ENCODE peak calls at places on chromosomes 4 and X, in eight cellular contexts. One of them, this sample, is unnamed.

GRCh38 chr4:149897784-149898183 is 82.1 kb upstream of the IQCM start:
- DNase-seq in CD8-positive, alpha-beta T cell: no peak
- DNase-seq in fibroblast of mammary gland: peak
- DNase-seq in breast epithelium: no peak
- DNase-seq in cardiac muscle cell: peak
- DNase-seq in left lung: no peak
- DNase-seq in AG04450: no peak
- DNase-seq in lower leg skin: no peak
- DNase-seq in this sample: no peak

GRCh38 chrX:7059214-7059838 is 88.2 kb upstream of the STS start:
- DNase-seq in CD8-positive, alpha-beta T cell: no peak
- DNase-seq in fibroblast of mammary gland: no peak
- DNase-seq in breast epithelium: no peak
- DNase-seq in cardiac muscle cell: no peak
- DNase-seq in left lung: no peak
- DNase-seq in AG04450: no peak
- DNase-seq in lower leg skin: no peak
- DNase-seq in this sample: no peak

GRCh38 chr4:102042843-102043802 is 252.6 kb downstream of the BANK1 start:
- DNase-seq in CD8-positive, alpha-beta T cell: no peak
- DNase-seq in fibroblast of mammary gland: no peak
- DNase-seq in breast epithelium: no peak
- DNase-seq in cardiac muscle cell: no peak
- DNase-seq in left lung: no peak
- DNase-seq in AG04450: no peak
- DNase-seq in lower leg skin: no peak
- DNase-seq in this sample: no peak

GRCh38 chr4:109046549-109047171 is 255.8 kb downstream of the COL25A1 start:
- DNase-seq in CD8-positive, alpha-beta T cell: no peak
- DNase-seq in fibroblast of mammary gland: peak
- DNase-seq in breast epithelium: no peak
- DNase-seq in cardiac muscle cell: no peak
- DNase-seq in left lung: no peak
- DNase-seq in AG04450: peak
- DNase-seq in lower leg skin: no peak
- DNase-seq in this sample: no peak

GRCh38 chr4:3062466-3062865 is 11.9 kb downstream of the HTT-AS start:
- DNase-seq in CD8-positive, alpha-beta T cell: no peak
- DNase-seq in fibroblast of mammary gland: peak
- DNase-seq in breast epithelium: no peak
- DNase-seq in cardiac muscle cell: no peak
- DNase-seq in left lung: no peak
- DNase-seq in AG04450: no peak
- DNase-seq in lower leg skin: peak
- DNase-seq in this sample: no peak

GRCh38 chr4:131430302-131430701 is 1718.8 kb upstream of the PCDH10 start:
- DNase-seq in CD8-positive, alpha-beta T cell: no peak
- DNase-seq in fibroblast of mammary gland: no peak
- DNase-seq in breast epithelium: no peak
- DNase-seq in cardiac muscle cell: no peak
- DNase-seq in left lung: no peak
- DNase-seq in AG04450: no peak
- DNase-seq in lower leg skin: no peak
- DNase-seq in this sample: no peak

GRCh38 chr4:138035781-138036258 is 206.3 kb downstream of the SLC7A11 start:
- DNase-seq in CD8-positive, alpha-beta T cell: no peak
- DNase-seq in fibroblast of mammary gland: peak
- DNase-seq in breast epithelium: no peak
- DNase-seq in cardiac muscle cell: peak
- DNase-seq in left lung: no peak
- DNase-seq in AG04450: no peak
- DNase-seq in lower leg skin: no peak
- DNase-seq in this sample: peak

GRCh38 chr4:3654036-3654807 is 112.0 kb upstream of the ADRA2C start:
- DNase-seq in CD8-positive, alpha-beta T cell: no peak
- DNase-seq in fibroblast of mammary gland: no peak
- DNase-seq in breast epithelium: no peak
- DNase-seq in cardiac muscle cell: no peak
- DNase-seq in left lung: no peak
- DNase-seq in AG04450: no peak
- DNase-seq in lower leg skin: no peak
- DNase-seq in this sample: no peak

GRCh38 chr4:176660561-176660960 is 132.2 kb downstream of the VEGFC start:
- DNase-seq in CD8-positive, alpha-beta T cell: no peak
- DNase-seq in fibroblast of mammary gland: no peak
- DNase-seq in breast epithelium: no peak
- DNase-seq in cardiac muscle cell: no peak
- DNase-seq in left lung: no peak
- DNase-seq in AG04450: no peak
- DNase-seq in lower leg skin: no peak
- DNase-seq in this sample: no peak

GRCh38 chr4:78845469-78845868 is 69.3 kb downstream of the BMP2K start:
- DNase-seq in CD8-positive, alpha-beta T cell: no peak
- DNase-seq in fibroblast of mammary gland: peak
- DNase-seq in breast epithelium: no peak
- DNase-seq in cardiac muscle cell: no peak
- DNase-seq in left lung: no peak
- DNase-seq in AG04450: no peak
- DNase-seq in lower leg skin: no peak
- DNase-seq in this sample: no peak

GRCh38 chr4:7472443-7473013 is 37.8 kb upstream of the PSAPL1 start:
- DNase-seq in CD8-positive, alpha-beta T cell: no peak
- DNase-seq in fibroblast of mammary gland: no peak
- DNase-seq in breast epithelium: no peak
- DNase-seq in cardiac muscle cell: no peak
- DNase-seq in left lung: no peak
- DNase-seq in AG04450: no peak
- DNase-seq in lower leg skin: no peak
- DNase-seq in this sample: no peak

GRCh38 chr4:7475207-7475606 is 40.5 kb upstream of the PSAPL1 start:
- DNase-seq in CD8-positive, alpha-beta T cell: no peak
- DNase-seq in fibroblast of mammary gland: no peak
- DNase-seq in breast epithelium: no peak
- DNase-seq in cardiac muscle cell: no peak
- DNase-seq in left lung: no peak
- DNase-seq in AG04450: no peak
- DNase-seq in lower leg skin: no peak
- DNase-seq in this sample: no peak

GRCh38 chr4:7473096-7473495 is 38.4 kb upstream of the PSAPL1 start:
- DNase-seq in CD8-positive, alpha-beta T cell: no peak
- DNase-seq in fibroblast of mammary gland: no peak
- DNase-seq in breast epithelium: no peak
- DNase-seq in cardiac muscle cell: no peak
- DNase-seq in left lung: no peak
- DNase-seq in AG04450: no peak
- DNase-seq in lower leg skin: no peak
- DNase-seq in this sample: no peak

GRCh38 chr4:7476820-7477219 is 42.1 kb upstream of the PSAPL1 start:
- DNase-seq in CD8-positive, alpha-beta T cell: no peak
- DNase-seq in fibroblast of mammary gland: no peak
- DNase-seq in breast epithelium: no peak
- DNase-seq in cardiac muscle cell: no peak
- DNase-seq in left lung: no peak
- DNase-seq in AG04450: no peak
- DNase-seq in lower leg skin: no peak
- DNase-seq in this sample: no peak

DNA sequence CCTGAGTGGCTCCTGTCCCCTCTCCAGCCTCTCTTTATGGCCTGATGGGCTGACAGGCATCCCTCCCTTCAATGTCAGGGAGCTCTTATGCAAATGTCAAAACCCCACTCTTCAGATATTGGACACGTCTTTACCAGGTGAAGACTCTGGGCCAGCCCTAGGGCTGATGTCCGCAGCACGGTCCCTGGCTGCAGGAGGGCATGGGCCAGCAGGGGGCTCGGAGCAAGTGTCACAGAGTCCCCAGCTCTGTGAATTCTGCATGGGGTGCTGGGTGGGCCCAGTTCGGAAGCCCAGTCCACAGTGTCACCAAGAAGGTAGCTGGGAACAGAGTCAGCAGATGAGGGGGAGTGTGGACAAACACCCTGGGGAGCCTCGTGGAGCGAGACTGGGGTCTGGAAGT is 39.6 kb upstream of the PSAPL1 start:
- DNase-seq in CD8-positive, alpha-beta T cell: no peak
- DNase-seq in fibroblast of mammary gland: no peak
- DNase-seq in breast epithelium: no peak
- DNase-seq in cardiac muscle cell: no peak
- DNase-seq in left lung: no peak
- DNase-seq in AG04450: no peak
- DNase-seq in lower leg skin: no peak
- DNase-seq in this sample: no peak
- TF ChIP-seq CTCF in CD8-positive, alpha-beta T cell: no peak
- TF ChIP-seq CTCF in fibroblast of mammary gland: no peak
- TF ChIP-seq CTCF in breast epithelium: no peak
- TF ChIP-seq CTCF in cardiac muscle cell: no peak
- TF ChIP-seq CTCF in left lung: no peak
- TF ChIP-seq CTCF in AG04450: no peak
- TF ChIP-seq CTCF in lower leg skin: no peak
- TF ChIP-seq CTCF in this sample: no peak

DNA sequence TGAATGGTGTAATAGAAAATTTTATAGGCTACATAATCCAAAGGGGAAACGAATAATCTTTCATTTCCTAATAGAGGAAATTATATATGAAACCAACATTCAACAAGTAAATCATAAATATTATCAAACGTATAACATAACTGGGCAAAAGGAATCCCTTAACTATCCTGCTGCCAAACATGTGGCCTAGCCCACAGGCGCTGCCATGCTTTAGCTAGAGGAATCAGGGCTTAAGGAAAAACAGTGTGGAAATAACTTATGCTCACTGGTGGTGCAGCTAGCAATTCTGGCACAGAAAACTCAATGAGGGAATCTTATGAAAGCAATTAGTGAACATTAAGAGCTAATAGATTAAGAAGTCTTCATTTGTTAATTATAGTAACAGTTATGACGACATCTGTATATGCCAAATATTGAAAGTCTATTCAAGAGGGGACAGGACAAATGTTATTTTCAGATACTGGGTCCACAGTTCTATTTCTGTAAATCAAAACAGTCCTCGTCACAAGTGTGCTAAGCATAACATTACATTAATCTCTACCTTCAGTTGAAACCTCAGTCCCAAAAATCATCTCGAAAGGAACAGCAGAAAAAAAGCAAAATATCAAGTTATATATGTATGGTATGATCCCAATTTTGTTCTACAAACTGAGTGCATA is 70.5 kb downstream of the APBB2 start:
- DNase-seq in CD8-positive, alpha-beta T cell: no peak
- DNase-seq in fibroblast of mammary gland: peak
- DNase-seq in breast epithelium: no peak
- DNase-seq in cardiac muscle cell: no peak
- DNase-seq in left lung: no peak
- DNase-seq in AG04450: no peak
- DNase-seq in lower leg skin: no peak
- DNase-seq in this sample: no peak
- H3K4me3 ChIP-seq in CD8-positive, alpha-beta T cell: no peak
- H3K4me3 ChIP-seq in fibroblast of mammary gland: peak
- H3K4me3 ChIP-seq in breast epithelium: peak
- H3K4me3 ChIP-seq in cardiac muscle cell: no peak
- H3K4me3 ChIP-seq in left lung: no peak
- H3K4me3 ChIP-seq in AG04450: peak
- H3K4me3 ChIP-seq in lower leg skin: no peak
- H3K4me3 ChIP-seq in this sample: no peak

GRCh38 chr4:75708218-75708691 is 16.1 kb upstream of the USO1 start:
- DNase-seq in CD8-positive, alpha-beta T cell: peak
- DNase-seq in fibroblast of mammary gland: no peak
- DNase-seq in breast epithelium: no peak
- DNase-seq in cardiac muscle cell: no peak
- DNase-seq in left lung: no peak
- DNase-seq in AG04450: no peak
- DNase-seq in lower leg skin: peak
- DNase-seq in this sample: no peak
- TF ChIP-seq CTCF in CD8-positive, alpha-beta T cell: peak
- TF ChIP-seq CTCF in fibroblast of mammary gland: peak
- TF ChIP-seq CTCF in breast epithelium: no peak
- TF ChIP-seq CTCF in cardiac muscle cell: peak
- TF ChIP-seq CTCF in left lung: peak
- TF ChIP-seq CTCF in AG04450: peak
- TF ChIP-seq CTCF in lower leg skin: no peak
- TF ChIP-seq CTCF in this sample: peak

GRCh38 chrX:39440734-39441305 is 639.6 kb downstream of the MID1IP1 start:
- DNase-seq in CD8-positive, alpha-beta T cell: no peak
- DNase-seq in fibroblast of mammary gland: no peak
- DNase-seq in breast epithelium: no peak
- DNase-seq in cardiac muscle cell: no peak
- DNase-seq in left lung: no peak
- DNase-seq in AG04450: no peak
- DNase-seq in lower leg skin: no peak
- DNase-seq in this sample: no peak

GRCh38 chrX:39442332-39442731 is 641.1 kb downstream of the MID1IP1 start:
- DNase-seq in CD8-positive, alpha-beta T cell: no peak
- DNase-seq in fibroblast of mammary gland: no peak
- DNase-seq in breast epithelium: no peak
- DNase-seq in cardiac muscle cell: no peak
- DNase-seq in left lung: no peak
- DNase-seq in AG04450: no peak
- DNase-seq in lower leg skin: no peak
- DNase-seq in this sample: no peak

GRCh38 chrX:39437670-39438441 is 636.6 kb downstream of the MID1IP1 start:
- DNase-seq in CD8-positive, alpha-beta T cell: no peak
- DNase-seq in fibroblast of mammary gland: no peak
- DNase-seq in breast epithelium: no peak
- DNase-seq in cardiac muscle cell: no peak
- DNase-seq in left lung: no peak
- DNase-seq in AG04450: no peak
- DNase-seq in lower leg skin: no peak
- DNase-seq in this sample: no peak

GRCh38 chrX:39438603-39439602 is 637.6 kb downstream of the MID1IP1 start:
- DNase-seq in CD8-positive, alpha-beta T cell: no peak
- DNase-seq in fibroblast of mammary gland: no peak
- DNase-seq in breast epithelium: no peak
- DNase-seq in cardiac muscle cell: no peak
- DNase-seq in left lung: no peak
- DNase-seq in AG04450: no peak
- DNase-seq in lower leg skin: no peak
- DNase-seq in this sample: no peak

DNA sequence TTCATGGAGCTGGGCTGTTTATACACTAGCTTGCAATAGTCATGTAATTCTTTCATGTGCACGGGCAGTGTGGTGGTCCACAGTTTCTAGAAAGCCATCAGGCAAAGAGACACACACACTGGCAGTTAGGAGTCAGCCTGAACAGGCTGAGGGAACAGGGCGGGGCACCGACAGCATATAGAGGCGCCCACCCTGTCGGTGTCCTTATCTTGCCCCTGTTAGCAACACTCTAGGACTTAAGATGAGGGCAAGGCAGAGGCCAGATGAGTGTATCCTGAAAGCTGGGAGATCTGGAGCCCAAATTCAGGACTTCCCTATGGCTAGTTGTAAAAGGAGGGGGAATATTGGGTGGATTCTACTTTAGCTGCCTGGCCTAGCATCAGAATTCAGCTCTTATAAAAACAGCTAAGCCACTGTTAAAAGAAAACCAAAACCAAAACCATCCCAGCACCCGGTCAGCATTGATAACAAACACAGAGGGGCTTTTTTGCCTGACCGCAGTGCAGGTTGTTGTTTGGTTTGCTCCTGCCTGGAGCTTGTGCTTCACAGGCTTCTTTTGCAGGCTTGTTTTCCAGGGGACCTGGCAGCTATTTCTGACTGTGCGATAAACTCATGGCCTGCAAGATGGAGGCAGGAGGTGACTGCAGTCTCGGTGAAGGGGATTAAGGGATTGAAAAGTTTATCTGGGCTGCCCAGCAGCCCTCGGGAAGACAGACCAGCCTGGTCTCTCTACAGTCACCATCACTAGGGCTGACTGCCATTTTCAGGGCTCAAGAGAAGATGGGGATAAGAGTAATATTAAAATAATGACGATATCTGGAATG is 638.9 kb downstream of the MID1IP1 start:
- DNase-seq in CD8-positive, alpha-beta T cell: peak
- DNase-seq in fibroblast of mammary gland: no peak
- DNase-seq in breast epithelium: no peak
- DNase-seq in cardiac muscle cell: no peak
- DNase-seq in left lung: no peak
- DNase-seq in AG04450: no peak
- DNase-seq in lower leg skin: no peak
- DNase-seq in this sample: no peak
- H3K4me3 ChIP-seq in CD8-positive, alpha-beta T cell: no peak
- H3K4me3 ChIP-seq in fibroblast of mammary gland: no peak
- H3K4me3 ChIP-seq in breast epithelium: no peak
- H3K4me3 ChIP-seq in cardiac muscle cell: no peak
- H3K4me3 ChIP-seq in left lung: no peak
- H3K4me3 ChIP-seq in AG04450: no peak
- H3K4me3 ChIP-seq in lower leg skin: no peak
- H3K4me3 ChIP-seq in this sample: no peak